ENCODE peak calls at places on chromosome 2, in eight cellular contexts. D, Y, L, H, E, R, N and U are unnamed samples.

GRCh38 chr2:31258351-31258750 is 24.4 kb downstream of the EHD3 start:
- DNase-seq in H (no peak), D (no peak), E (no peak), Y (peak), N (no peak), R (no peak), L (no peak), U (no peak)

GRCh38 chr2:188601391-188601790 is 309.7 kb downstream of the GULP1 start:
- DNase-seq in R (no peak), D (no peak), L (no peak), Y (no peak), H (no peak), E (no peak), N (no peak), U (no peak)

GRCh38 chr2:239079671-239080294 is 231.9 kb downstream of the TWIST2 start:
- DNase-seq in E (no peak), N (no peak), D (no peak), L (no peak), R (no peak), H (no peak), Y (no peak), U (no peak)

GRCh38 chr2:234467289-234467688 is 29.6 kb downstream of the ARL4C start:
- DNase-seq in R (peak), E (no peak), Y (no peak), N (no peak), H (no peak), D (no peak), L (no peak), U (no peak)

GRCh38 chr2:92073036-92073814 is 2798.0 kb upstream of the TEKT4 start:
- DNase-seq in E (no peak), Y (no peak), L (no peak), H (no peak), R (peak), D (no peak), N (no peak), U (no peak)

GRCh38 chr2:47389692-47390091 is 13.3 kb upstream of the MSH2 start:
- DNase-seq in L (no peak), D (no peak), N (no peak), E (no peak), Y (no peak), R (no peak), H (no peak), U (no peak)

GRCh38 chr2:47000679-47001075 is 85.1 kb upstream of the MCFD2 start:
- DNase-seq in E (no peak), R (no peak), D (no peak), Y (no peak), N (no peak), L (no peak), H (no peak), U (no peak)

GRCh38 chr2:177010134-177010533 is 202.5 kb upstream of the HNRNPA3 start:
- DNase-seq in N (no peak), H (no peak), D (no peak), Y (no peak), R (no peak), E (no peak), L (no peak), U (no peak)

GRCh38 chr2:180979086-180979934 is 1.1 kb upstream of the UBE2E3 start:
- DNase-seq in R (no peak), L (no peak), Y (no peak), N (no peak), E (no peak), H (no peak), D (no peak), U (no peak)

GRCh38 chr2:96883306-96883705 is 13.4 kb upstream of the SEMA4C start:
- DNase-seq in D (no peak), E (no peak), N (no peak), R (no peak), H (no peak), Y (no peak), L (no peak), U (no peak)

GRCh38 chr2:201007584-201007998 is 44.1 kb upstream of the ORC2 start:
- DNase-seq in H (no peak), D (no peak), L (no peak), R (no peak), N (no peak), E (no peak), Y (no peak), U (no peak)

GRCh38 chr2:70556608-70557007 is 3.0 kb upstream of the TGFA start:
- DNase-seq in R (no peak), L (no peak), N (no peak), H (no peak), E (no peak), D (no peak), Y (no peak), U (no peak)

GRCh38 chr2:176147790-176148496 is 3.4 kb upstream of the HOXD4 start:
- DNase-seq in Y (no peak), E (no peak), H (no peak), L (no peak), D (no peak), R (no peak), N (no peak), U (no peak)

GRCh38 chr2:26281226-26281625 is 36.5 kb downstream of the HADHB start:
- DNase-seq in H (no peak), R (no peak), L (no peak), D (no peak), E (no peak), Y (no peak), N (no peak), U (no peak)

GRCh38 chr2:26811261-26811660 is 25.4 kb downstream of the CENPA start:
- DNase-seq in N (no peak), R (no peak), H (no peak), L (no peak), D (no peak), E (no peak), Y (no peak), U (no peak)

GRCh38 chr2:167908786-167909185 is 338.6 kb downstream of the STK39 start:
- DNase-seq in H (no peak), Y (no peak), N (no peak), L (no peak), D (no peak), E (no peak), R (no peak), U (no peak)

GRCh38 chr2:127664065-127664894 is 11.1 kb downstream of the LIMS2 start:
- DNase-seq in R (no peak), Y (no peak), L (no peak), N (no peak), D (no peak), H (no peak), E (no peak), U (no peak)

GRCh38 chr2:175074478-175074877 is 69.3 kb upstream of the CHN1 start:
- DNase-seq in L (no peak), Y (no peak), N (no peak), D (no peak), E (no peak), R (no peak), H (no peak), U (no peak)

GRCh38 chr2:2331905-2332280 is 818 bp upstream of the MYT1L start:
- DNase-seq in R (no peak), E (no peak), Y (no peak), N (no peak), L (no peak), H (no peak), D (peak), U (no peak)

GRCh38 chr2:97982621-97983020 is 13.1 kb downstream of the TMEM131 start:
- DNase-seq in H (no peak), R (no peak), N (no peak), E (no peak), Y (no peak), D (no peak), L (no peak), U (no peak)

GRCh38 chr2:212364586-212364985 is 174.0 kb downstream of the ERBB4 start:
- DNase-seq in N (no peak), R (no peak), E (no peak), Y (no peak), D (no peak), H (no peak), L (no peak), U (no peak)

GRCh38 chr2:109612991-109613921 is 510 bp downstream of the SEPTIN10 start:
- DNase-seq in Y (no peak), H (no peak), E (peak), N (no peak), R (no peak), D (no peak), L (no peak), U (no peak)

GRCh38 chr2:241808701-241809382 is at the start of gene NEU4:
- DNase-seq in Y (no peak), H (no peak), D (no peak), E (no peak), N (no peak), R (no peak), L (no peak), U (no peak)

GRCh38 chr2:65361623-65362022 is 70.8 kb downstream of the SPRED2 start:
- DNase-seq in R (no peak), H (no peak), Y (no peak), D (no peak), L (no peak), E (no peak), N (no peak), U (no peak)

GRCh38 chr2:12717191-12717987 is 653 bp downstream of the TRIB2 start:
- DNase-seq in E (no peak), N (no peak), L (no peak), Y (no peak), D (peak), H (peak), R (peak), U (peak)

GRCh38 chr2:240421396-240421795 is 14.1 kb upstream of the GPC1 start:
- DNase-seq in H (no peak), D (no peak), L (no peak), R (no peak), Y (no peak), N (no peak), E (no peak), U (no peak)

GRCh38 chr2:233429175-233429897 is 75.0 kb downstream of the DGKD start:
- DNase-seq in Y (no peak), N (no peak), D (no peak), L (no peak), H (no peak), R (peak), E (no peak), U (no peak)

GRCh38 chr2:199596549-199596948 is 138.8 kb upstream of the SATB2 start:
- DNase-seq in Y (no peak), H (no peak), D (no peak), N (no peak), L (no peak), E (no peak), R (no peak), U (no peak)

GRCh38 chr2:106034325-106034724 is 159.8 kb downstream of the UXS1 start:
- DNase-seq in H (no peak), Y (no peak), N (no peak), D (no peak), L (no peak), E (no peak), R (no peak), U (no peak)

GRCh38 chr2:192030289-192030688 is 164.4 kb downstream of the TMEFF2 start:
- DNase-seq in E (no peak), Y (no peak), R (no peak), D (no peak), L (no peak), H (no peak), N (no peak), U (no peak)

GRCh38 chr2:70670202-70670601 is 97.8 kb downstream of the ADD2 start:
- DNase-seq in R (no peak), Y (no peak), D (no peak), N (no peak), E (no peak), H (no peak), L (no peak), U (no peak)

GRCh38 chr2:224802407-224802806 is 86.2 kb upstream of the CCDC195 start:
- DNase-seq in L (no peak), R (no peak), H (no peak), N (no peak), D (no peak), Y (no peak), E (no peak), U (no peak)

GRCh38 chr2:49259926-49260325 is 105.6 kb upstream of the FSHR start:
- DNase-seq in E (no peak), Y (no peak), L (no peak), R (no peak), H (no peak), N (no peak), D (no peak), U (no peak)

GRCh38 chr2:44912660-44913059 is 28.8 kb upstream of the SIX3 start:
- DNase-seq in H (no peak), N (peak), L (no peak), D (no peak), E (no peak), Y (no peak), R (no peak), U (no peak)

GRCh38 chr2:1472350-1472749 is 59.1 kb downstream of the TPO start:
- DNase-seq in E (no peak), Y (no peak), D (no peak), N (no peak), H (no peak), L (no peak), R (no peak), U (no peak)

GRCh38 chr2:117879003-117879402 is 64.5 kb downstream of the DDX18 start:
- DNase-seq in N (no peak), L (no peak), Y (no peak), R (no peak), H (no peak), E (no peak), D (no peak), U (no peak)

GRCh38 chr2:127122351-127123027 is 15.5 kb upstream of the BIN1 start:
- DNase-seq in L (no peak), Y (no peak), N (no peak), D (no peak), R (no peak), E (peak), H (no peak), U (no peak)